ENCODE peak calls at places on chromosomes 7 and 10, in five cellular contexts. F is Caki2; Z is activated naive CD4-positive, alpha-beta T cell; B is non-pigmented ciliary epithelial cell; O is T-helper 1 cell. U is an unnamed sample.

GRCh38 chr10:110209399-110209925 is 2.1 kb downstream of the MXI1 start:
- DNase-seq in F (peak), Z (peak), B (no peak), O (peak), U (peak)

GRCh38 chr7:98879198-98879988 is 1.1 kb downstream of the TRRAP start:
- DNase-seq in F (peak), Z (peak), B (no peak), O (peak), U (peak)

GRCh38 chr7:22008011-22008410 is 62.3 kb upstream of the CDCA7L start:
- DNase-seq in F (no peak), Z (no peak), B (no peak), O (no peak), U (no peak)

GRCh38 chr7:138890782-138891445 is 90.3 kb downstream of the KIAA1549 start:
- DNase-seq in F (peak), Z (no peak), B (no peak), O (no peak), U (peak)

GRCh38 chr7:18221377-18222290 is 194.0 kb upstream of the PRPS1L1 start:
- DNase-seq in F (no peak), Z (no peak), B (peak), O (no peak), U (no peak)

GRCh38 chr7:46189255-46189790 is 268.3 kb upstream of the IGFBP3 start:
- DNase-seq in F (no peak), Z (no peak), B (no peak), O (no peak), U (no peak)

GRCh38 chr10:14879055-14879800 is 562 bp downstream of the SUV39H2 start:
- DNase-seq in F (peak), Z (no peak), B (no peak), O (peak), U (peak)

GRCh38 chr10:117365612-117366011 is 9.6 kb downstream of the PDZD8 start:
- DNase-seq in F (peak), Z (no peak), B (no peak), O (no peak), U (peak)

GRCh38 chr10:84156768-84157167 is 16.8 kb upstream of the GPR15LG start:
- DNase-seq in F (peak), Z (no peak), B (no peak), O (no peak), U (peak)

GRCh38 chr7:84025332-84025927 is 169.2 kb downstream of the SEMA3A start:
- DNase-seq in F (peak), Z (no peak), B (peak), O (no peak), U (peak)

GRCh38 chr7:26699761-26700160 is 164.6 kb downstream of the SKAP2 start:
- DNase-seq in F (no peak), Z (no peak), B (no peak), O (no peak), U (no peak)

GRCh38 chr7:158646766-158647474 is 57.7 kb downstream of the NCAPG2 start:
- DNase-seq in F (no peak), Z (no peak), B (no peak), O (no peak), U (no peak)

GRCh38 chr10:36063396-36063795 is 421.3 kb upstream of the FZD8 start:
- DNase-seq in F (no peak), Z (no peak), B (no peak), O (no peak), U (no peak)

GRCh38 chr7:151014950-151015349 is 9.3 kb downstream of the ATG9B start:
- DNase-seq in F (no peak), Z (no peak), B (no peak), O (no peak), U (no peak)

U was measured in SW480.